ENCODE peak calls at places on chromosomes 16 and 17, in four cellular contexts. T is IMR-90, F is HepG2, J is GM12878. N is an unnamed sample.

GRCh38 chr16:21727344-21727743 is 63.6 kb downstream of the OTOA start:
- DNase-seq in T (no peak), F (no peak), J (no peak), N (no peak)

GRCh38 chr17:48051706-48052486 is 3.7 kb downstream of the NFE2L1 start:
- DNase-seq in T (peak), F (peak), J (no peak), N (no peak)

GRCh38 chr17:51397361-51398127 is 137.2 kb downstream of the UTP18 start:
- DNase-seq in T (peak), F (no peak), J (no peak), N (peak)

GRCh38 chr16:10518479-10519041 is 61.8 kb downstream of the EMP2 start:
- DNase-seq in T (no peak), F (no peak), J (no peak), N (no peak)

GRCh38 chr17:81120695-81121621 is 44.3 kb upstream of the PVALEF start:
- DNase-seq in T (no peak), F (no peak), J (no peak), N (no peak)

GRCh38 chr16:54921229-54921824 is 9.3 kb upstream of the IRX5 start:
- DNase-seq in T (no peak), F (no peak), J (no peak), N (no peak)

GRCh38 chr17:50953831-50954601 is 87.9 kb upstream of the TOB1 start:
- DNase-seq in T (peak), F (no peak), J (no peak), N (no peak)

GRCh38 chr17:81928497-81929252 is 1.1 kb upstream of the MAFG start:
- DNase-seq in T (no peak), F (no peak), J (no peak), N (no peak)

GRCh38 chr16:31504159-31504558 is 4.0 kb downstream of the RUSF1 start:
- DNase-seq in T (no peak), F (no peak), J (no peak), N (no peak)

GRCh38 chr17:57697891-57698708 is 47.0 kb downstream of the CCDC182 start:
- DNase-seq in T (no peak), F (peak), J (no peak), N (no peak)

GRCh38 chr17:61205406-61205805 is 194.2 kb upstream of the TBX2 start:
- DNase-seq in T (no peak), F (no peak), J (no peak), N (no peak)

GRCh38 chr16:19900590-19900989 is 15.9 kb upstream of the GPRC5B start:
- DNase-seq in T (no peak), F (no peak), J (no peak), N (no peak)

GRCh38 chr16:2514333-2515179 is 804 bp downstream of the ATP6V0C start:
- DNase-seq in T (no peak), F (no peak), J (no peak), N (no peak)

GRCh38 chr17:63435681-63436522 is 10.2 kb downstream of the CYB561 start:
- DNase-seq in T (no peak), F (no peak), J (no peak), N (no peak)

GRCh38 chr16:879986-880385 is 79.5 kb upstream of the GNG13 start:
- DNase-seq in T (no peak), F (no peak), J (no peak), N (no peak)

GRCh38 chr16:8768701-8769100 is 28.7 kb downstream of the TMEM186 start:
- DNase-seq in T (no peak), F (no peak), J (no peak), N (no peak)

GRCh38 chr17:58310511-58311428 is 17.8 kb downstream of the TSPOAP1 start:
- DNase-seq in T (no peak), F (no peak), J (no peak), N (no peak)

GRCh38 chr16:8641671-8642070 is 20.2 kb downstream of the METTL22 start:
- DNase-seq in T (no peak), F (no peak), J (no peak), N (no peak)

GRCh38 chr16:64478258-64478906 is 643.5 kb downstream of the CDH11 start:
- DNase-seq in T (peak), F (peak), J (no peak), N (no peak)

GRCh38 chr17:3968017-3968416 is 3.8 kb upstream of the ATP2A3 start:
- DNase-seq in T (no peak), F (no peak), J (no peak), N (no peak)

GRCh38 chr17:3963214-3964201 is 729 bp downstream of the ATP2A3 start:
- DNase-seq in T (no peak), F (no peak), J (no peak), N (no peak)

GRCh38 chr17:3966720-3967363 is 2.6 kb upstream of the ATP2A3 start:
- DNase-seq in T (no peak), F (peak), J (no peak), N (no peak)

GRCh38 chr17:3964203-3965122 is at the start of gene ATP2A3:
- DNase-seq in T (no peak), F (no peak), J (no peak), N (no peak)

GRCh38 chr17:3965123-3965800 is 1.0 kb upstream of the ATP2A3 start:
- DNase-seq in T (no peak), F (no peak), J (peak), N (peak)
- TF ChIP-seq POLR2A in T (no peak), F (no peak), J (peak), N (peak)

GRCh38 chr16:15996432-15997109 is 47.2 kb downstream of the ABCC1 start:
- DNase-seq in T (peak), F (peak), J (no peak), N (peak)
- TF ChIP-seq RAD21 in T (no peak), F (peak), J (no peak), N (no peak)

GRCh38 chr17:34423978-34424813 is 61.2 kb upstream of the CCL1 start:
- DNase-seq in T (no peak), F (no peak), J (no peak), N (no peak)
- H2AFZ ChIP-seq in T (peak), F (no peak), J (no peak), N (no peak)

DNA sequence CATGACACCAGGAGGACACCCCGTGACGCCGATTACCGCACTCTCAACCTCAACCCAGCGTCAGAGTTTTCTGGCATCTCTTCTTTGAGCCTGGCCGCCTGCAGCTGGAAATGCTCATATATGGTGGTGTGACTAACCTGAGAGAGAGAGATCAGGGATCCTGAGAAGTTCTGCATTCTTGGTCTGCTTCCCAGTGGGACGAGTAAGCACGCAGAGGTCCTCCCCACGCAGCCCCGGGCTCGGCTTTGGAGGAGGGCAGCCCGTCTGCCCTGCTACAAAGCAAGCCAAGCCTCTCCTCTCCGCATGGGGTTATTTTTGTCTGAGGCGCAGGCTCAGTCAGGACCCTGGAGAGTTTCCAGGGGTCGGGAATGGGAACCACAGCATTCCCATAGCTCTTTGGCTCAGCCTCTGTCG is 16.5 kb downstream of the CRISPLD2 start:
- DNase-seq in T (peak), F (no peak), J (no peak), N (no peak)
- TF ChIP-seq POLR2A in T (no peak), F (no peak), J (no peak), N (no peak)

GRCh38 chr17:68611353-68612227 is 10.4 kb upstream of the FAM20A start:
- DNase-seq in T (no peak), F (peak), J (no peak), N (no peak)

GRCh38 chr17:68614718-68615117 is 13.6 kb upstream of the FAM20A start:
- DNase-seq in T (no peak), F (no peak), J (no peak), N (no peak)

GRCh38 chr17:68613739-68614298 is 12.7 kb upstream of the FAM20A start:
- DNase-seq in T (no peak), F (peak), J (no peak), N (peak)

GRCh38 chr17:68612228-68612922 is 11.2 kb upstream of the FAM20A start:
- DNase-seq in T (no peak), F (no peak), J (no peak), N (no peak)

DNA sequence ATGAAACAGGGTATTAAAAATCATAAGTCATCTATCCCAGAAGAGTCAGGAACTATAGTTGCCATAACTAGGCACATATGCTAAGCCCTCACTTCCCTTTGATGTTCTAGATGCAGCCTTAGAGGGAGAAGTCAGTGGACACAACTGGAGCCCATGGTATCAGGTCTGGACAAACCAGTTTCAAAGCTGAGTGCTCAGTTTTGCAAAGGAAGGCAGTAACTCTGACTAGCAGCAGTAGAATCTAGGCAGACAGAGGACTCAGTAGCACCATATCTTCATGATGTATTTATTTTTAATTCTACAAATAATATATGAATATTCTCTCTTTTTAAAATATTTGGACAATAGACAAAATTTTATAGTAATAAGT is 11.7 kb upstream of the FAM20A start:
- DNase-seq in T (no peak), F (no peak), J (no peak), N (no peak)
- TF ChIP-seq RAD21 in T (no peak), F (no peak), J (no peak), N (no peak)

GRCh38 chr17:78675316-78675616 is 98.1 kb upstream of the DNAH17 start:
- DNase-seq in T (no peak), F (no peak), J (no peak), N (no peak)
- H2AFZ ChIP-seq in T (no peak), F (no peak), J (no peak), N (no peak)

GRCh38 chr17:45425984-45426413 is 6.7 kb downstream of the ARHGAP27 start:
- DNase-seq in T (no peak), F (no peak), J (no peak), N (no peak)

GRCh38 chr17:45424769-45425124 is 7.9 kb downstream of the ARHGAP27 start:
- DNase-seq in T (no peak), F (no peak), J (no peak), N (no peak)

GRCh38 chr17:45423936-45424335 is 8.7 kb downstream of the ARHGAP27 start:
- DNase-seq in T (no peak), F (no peak), J (no peak), N (no peak)

GRCh38 chr17:45426561-45426960 is 6.1 kb downstream of the ARHGAP27 start:
- DNase-seq in T (no peak), F (no peak), J (no peak), N (no peak)

DNA sequence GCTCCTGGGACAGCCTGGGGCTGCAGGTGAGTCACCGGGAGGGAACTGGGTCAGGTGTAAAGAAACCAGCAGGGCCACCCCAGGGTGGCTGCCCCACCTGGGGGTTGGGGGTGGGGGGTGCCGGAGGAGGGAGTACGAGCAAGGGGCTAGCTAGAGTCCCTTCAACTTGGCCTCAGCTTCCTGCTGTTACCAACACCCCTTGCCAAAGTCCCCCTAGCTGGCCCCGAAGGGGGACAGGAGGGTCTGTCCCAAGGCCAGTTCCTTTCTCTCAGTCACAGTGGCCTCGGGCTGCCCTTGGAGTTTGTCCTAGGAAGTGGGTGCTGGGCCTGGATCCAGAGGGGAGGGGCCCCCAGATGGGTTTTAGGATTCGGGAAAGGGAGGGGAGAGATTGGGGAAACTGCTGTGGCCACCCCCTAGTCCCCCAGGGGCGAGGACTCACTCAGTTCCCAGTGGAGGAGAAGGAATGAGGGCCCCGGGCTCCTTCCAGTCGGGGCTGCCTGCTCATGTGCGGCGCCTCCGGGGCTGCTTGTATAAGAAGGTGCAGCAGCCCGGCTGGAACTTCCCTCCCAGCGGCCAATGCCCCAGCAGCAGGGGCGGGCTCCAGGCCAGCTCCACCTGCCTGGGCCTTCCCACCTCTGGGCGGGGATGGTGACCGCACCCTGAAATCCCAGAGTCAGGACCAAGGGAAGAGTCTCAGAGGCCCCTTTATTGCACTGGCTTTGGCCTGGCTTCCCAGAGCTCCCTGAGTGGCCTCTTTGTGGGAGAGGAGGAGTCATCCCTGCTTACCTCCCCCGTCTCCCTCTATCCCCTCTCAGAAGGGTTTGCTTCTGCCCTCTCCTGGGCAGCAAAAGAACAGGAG is 7.3 kb downstream of the ARHGAP27 start:
- DNase-seq in T (peak), F (peak), J (no peak), N (peak)
- TF ChIP-seq POLR2A in T (no peak), F (peak), J (no peak), N (peak)

N was measured in HCT116.